ENCODE peak calls at places on chromosomes 12 and 14, in six cellular contexts. One of them, this sample, is unnamed.

GRCh38 chr12:12736759-12737676 is 19.9 kb downstream of the CDKN1B start:
- DNase-seq in NCI-H1105 treated with DMSO at 0.1 percent for 48 hours: peak; percentile 45
- DNase-seq in GM10248: no peak
- DNase-seq in Caki2: peak; percentile 74
- DNase-seq in progenitor cell of endocrine pancreas: no peak
- DNase-seq in Karpas-422: peak; percentile 75
- DNase-seq in this sample: no peak

GRCh38 chr14:105854600-105855245 is 328.3 kb downstream of the TMEM121 start:
- DNase-seq in NCI-H1105 treated with DMSO at 0.1 percent for 48 hours: no peak
- DNase-seq in GM10248: no peak
- DNase-seq in Caki2: no peak
- DNase-seq in progenitor cell of endocrine pancreas: no peak
- DNase-seq in Karpas-422: no peak
- DNase-seq in this sample: no peak

GRCh38 chr12:88781909-88782308 is 201.6 kb upstream of the KITLG start:
- DNase-seq in NCI-H1105 treated with DMSO at 0.1 percent for 48 hours: no peak
- DNase-seq in GM10248: no peak
- DNase-seq in Caki2: no peak
- DNase-seq in progenitor cell of endocrine pancreas: no peak
- DNase-seq in Karpas-422: no peak
- DNase-seq in this sample: no peak

GRCh38 chr12:13362260-13362841 is 165.8 kb downstream of the EMP1 start:
- DNase-seq in NCI-H1105 treated with DMSO at 0.1 percent for 48 hours: peak; percentile 84
- DNase-seq in GM10248: peak; percentile 65
- DNase-seq in Caki2: peak; percentile 55
- DNase-seq in progenitor cell of endocrine pancreas: peak; percentile 64
- DNase-seq in Karpas-422: peak; percentile 88
- DNase-seq in this sample: peak; percentile 64

GRCh38 chr14:103522649-103523582 is at the start of gene CKB:
- DNase-seq in NCI-H1105 treated with DMSO at 0.1 percent for 48 hours: peak; percentile 86
- DNase-seq in GM10248: peak; percentile 66
- DNase-seq in Caki2: no peak
- DNase-seq in progenitor cell of endocrine pancreas: peak; percentile 59
- DNase-seq in Karpas-422: no peak
- DNase-seq in this sample: peak; percentile 76

GRCh38 chr12:123889848-123890535 is 82.6 kb downstream of the CCDC92 start:
- DNase-seq in NCI-H1105 treated with DMSO at 0.1 percent for 48 hours: no peak
- DNase-seq in GM10248: no peak
- DNase-seq in Caki2: no peak
- DNase-seq in progenitor cell of endocrine pancreas: no peak
- DNase-seq in Karpas-422: no peak
- DNase-seq in this sample: no peak

GRCh38 chr12:108833355-108833733 is 24.0 kb downstream of the SSH1 start:
- DNase-seq in NCI-H1105 treated with DMSO at 0.1 percent for 48 hours: no peak
- DNase-seq in GM10248: no peak
- DNase-seq in Caki2: peak; percentile 79
- DNase-seq in progenitor cell of endocrine pancreas: no peak
- DNase-seq in Karpas-422: no peak
- DNase-seq in this sample: no peak

GRCh38 chr12:115213538-115213961 is 529.6 kb upstream of the TBX3 start:
- DNase-seq in NCI-H1105 treated with DMSO at 0.1 percent for 48 hours: no peak
- DNase-seq in GM10248: no peak
- DNase-seq in Caki2: no peak
- DNase-seq in progenitor cell of endocrine pancreas: no peak
- DNase-seq in Karpas-422: no peak
- DNase-seq in this sample: peak; percentile 3

GRCh38 chr14:104582649-104583048 is 3.1 kb downstream of the C14orf180 start:
- DNase-seq in NCI-H1105 treated with DMSO at 0.1 percent for 48 hours: no peak
- DNase-seq in GM10248: no peak
- DNase-seq in Caki2: no peak
- DNase-seq in progenitor cell of endocrine pancreas: no peak
- DNase-seq in Karpas-422: no peak
- DNase-seq in this sample: no peak

GRCh38 chr12:19482551-19483109 is 43.3 kb downstream of the AEBP2 start:
- DNase-seq in NCI-H1105 treated with DMSO at 0.1 percent for 48 hours: no peak
- DNase-seq in GM10248: peak; percentile 53
- DNase-seq in Caki2: no peak
- DNase-seq in progenitor cell of endocrine pancreas: no peak
- DNase-seq in Karpas-422: no peak
- DNase-seq in this sample: no peak

GRCh38 chr12:125185740-125186470 is 120.7 kb downstream of the AACS start:
- DNase-seq in NCI-H1105 treated with DMSO at 0.1 percent for 48 hours: peak; percentile 58
- DNase-seq in GM10248: peak; percentile 65
- DNase-seq in Caki2: peak; percentile 77
- DNase-seq in progenitor cell of endocrine pancreas: peak; percentile 69
- DNase-seq in Karpas-422: peak; percentile 94
- DNase-seq in this sample: peak; percentile 69